ENCODE peak calls at places on chromosomes 1 and 21, in five cellular contexts. T, P, L, Y and H are unnamed samples. For H3K4me1, the result is how much of the 10 kb centered on the place peaks cover.

GRCh38 chr1:48728599-48728998 is 48.1 kb downstream of the BEND5 start:
- DNase-seq in T (no peak), P (no peak), L (no peak), Y (no peak), H (no peak)

GRCh38 chr1:186511761-186512637 is 51.1 kb upstream of the PDC start:
- DNase-seq in T (peak), P (no peak), L (no peak), Y (no peak), H (no peak)

GRCh38 chr1:12309783-12310742 is 80.2 kb downstream of the VPS13D start:
- DNase-seq in T (no peak), P (no peak), L (no peak), Y (no peak), H (peak)

GRCh38 chr1:116066868-116067563 is 44.2 kb upstream of the MAB21L3 start:
- DNase-seq in T (peak), P (no peak), L (no peak), Y (peak), H (peak)

GRCh38 chr21:45797338-45797737 is 153.8 kb downstream of the PCBP3 start:
- DNase-seq in T (no peak), P (no peak), L (no peak), Y (no peak), H (no peak)

GRCh38 chr1:86757272-86757984 is 53.1 kb downstream of the SH3GLB1 start:
- DNase-seq in T (peak), P (no peak), L (no peak), Y (peak), H (no peak)

GRCh38 chr21:45320261-45320990 is 32.7 kb upstream of the POFUT2 start:
- DNase-seq in T (no peak), P (no peak), L (no peak), Y (no peak), H (peak)

GRCh38 chr1:9849691-9850441 is 26.1 kb upstream of the CLSTN1 start:
- DNase-seq in T (no peak), P (no peak), L (no peak), Y (no peak), H (no peak)

GRCh38 chr1:151621351-151621750 is 9.5 kb downstream of the SNX27 start:
- DNase-seq in T (no peak), P (no peak), L (no peak), Y (no peak), H (peak)
- H3K4me3 ChIP-seq in T (no peak), P (no peak), L (no peak), Y (no peak), H (no peak)

GRCh38 chr21:34131586-34131985 is 58.2 kb downstream of the MRPS6 start:
- DNase-seq in T (peak), P (no peak), L (no peak), Y (no peak), H (no peak)

GRCh38 chr21:34133392-34133791 is 60.0 kb downstream of the MRPS6 start:
- DNase-seq in T (no peak), P (no peak), L (no peak), Y (no peak), H (no peak)

GRCh38 chr21:34133802-34134201 is 60.4 kb downstream of the MRPS6 start:
- DNase-seq in T (no peak), P (no peak), L (peak), Y (no peak), H (no peak)

GRCh38 chr21:34132202-34132601 is 58.8 kb downstream of the MRPS6 start:
- DNase-seq in T (no peak), P (no peak), L (no peak), Y (no peak), H (no peak)

DNA sequence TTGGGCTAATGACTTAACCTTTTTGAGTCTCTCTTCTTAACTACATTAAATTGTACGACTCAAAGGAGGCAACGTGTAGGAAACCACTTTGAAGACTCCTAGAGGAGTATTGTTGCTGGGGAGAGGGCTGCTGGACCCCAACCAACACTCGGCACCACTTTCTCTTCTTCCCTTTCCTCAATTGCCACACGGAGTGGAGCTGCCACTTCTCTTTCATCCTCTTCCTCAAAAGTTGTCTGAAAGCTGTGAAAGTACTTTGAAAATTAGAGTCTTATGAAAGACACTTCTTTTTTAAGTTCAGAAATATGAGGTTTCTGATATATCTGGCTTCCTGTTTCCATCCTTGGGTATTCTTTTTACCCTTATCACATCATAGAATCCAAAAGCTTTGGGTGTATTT is 59.5 kb downstream of the MRPS6 start:
- DNase-seq in T (no peak), P (no peak), L (no peak), Y (no peak), H (no peak)
- H3K4me1 ChIP-seq in T (under half), P (under half), L (under half), Y (under half), H (half or more)

DNA sequence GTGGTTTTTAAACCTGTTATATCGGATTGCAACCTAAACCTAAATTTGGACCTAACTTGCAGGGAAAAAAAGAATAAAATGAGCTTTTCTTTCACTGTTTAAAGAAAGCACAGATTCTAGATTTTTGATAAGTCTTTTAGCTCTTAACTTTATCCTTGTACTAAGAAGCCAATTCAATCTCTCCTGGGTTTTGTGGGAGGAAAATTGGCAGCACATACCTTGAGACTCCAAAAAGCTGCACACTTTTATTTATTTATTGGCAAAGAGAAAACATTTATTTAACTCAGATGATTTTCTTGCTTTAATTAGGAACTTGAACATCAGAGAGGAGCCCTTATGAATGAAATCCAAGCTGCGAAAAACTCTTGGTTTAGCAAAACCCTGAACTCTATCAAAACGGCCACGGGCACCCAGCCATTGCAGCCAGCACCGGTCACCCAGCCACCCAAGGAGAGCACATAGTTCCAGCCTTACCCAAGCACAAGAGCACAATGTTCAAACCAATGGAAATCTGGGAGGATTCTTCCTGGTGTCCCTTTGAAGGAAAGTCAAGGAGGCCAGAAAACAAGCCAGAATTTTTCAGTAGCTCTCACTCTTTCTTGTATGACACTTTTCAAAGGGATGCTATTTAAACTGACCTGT is 10.1 kb upstream of the CACYBP start:
- DNase-seq in T (no peak), P (no peak), L (no peak), Y (no peak), H (no peak)
- H3K4me3 ChIP-seq in T (no peak), P (no peak), L (no peak), Y (no peak), H (peak)

GRCh38 chr1:41394405-41394804 is 33.2 kb downstream of the FOXO6 start:
- DNase-seq in T (no peak), P (no peak), L (no peak), Y (no peak), H (no peak)
- H3K4me1 ChIP-seq in T (under half), P (under half), L (under half), Y (under half), H (under half)

GRCh38 chr1:201539561-201540404 is 856 bp downstream of the NAV1 start:
- DNase-seq in T (peak), P (no peak), L (peak), Y (no peak), H (no peak)

GRCh38 chr1:201542166-201543045 is 3.5 kb downstream of the NAV1 start:
- DNase-seq in T (peak), P (no peak), L (no peak), Y (no peak), H (peak)

GRCh38 chr1:201538618-201539551 is at the start of gene NAV1:
- DNase-seq in T (peak), P (no peak), L (peak), Y (no peak), H (no peak)

GRCh38 chr1:201543871-201544521 is 5.1 kb downstream of the NAV1 start:
- DNase-seq in T (peak), P (no peak), L (no peak), Y (no peak), H (no peak)

DNA sequence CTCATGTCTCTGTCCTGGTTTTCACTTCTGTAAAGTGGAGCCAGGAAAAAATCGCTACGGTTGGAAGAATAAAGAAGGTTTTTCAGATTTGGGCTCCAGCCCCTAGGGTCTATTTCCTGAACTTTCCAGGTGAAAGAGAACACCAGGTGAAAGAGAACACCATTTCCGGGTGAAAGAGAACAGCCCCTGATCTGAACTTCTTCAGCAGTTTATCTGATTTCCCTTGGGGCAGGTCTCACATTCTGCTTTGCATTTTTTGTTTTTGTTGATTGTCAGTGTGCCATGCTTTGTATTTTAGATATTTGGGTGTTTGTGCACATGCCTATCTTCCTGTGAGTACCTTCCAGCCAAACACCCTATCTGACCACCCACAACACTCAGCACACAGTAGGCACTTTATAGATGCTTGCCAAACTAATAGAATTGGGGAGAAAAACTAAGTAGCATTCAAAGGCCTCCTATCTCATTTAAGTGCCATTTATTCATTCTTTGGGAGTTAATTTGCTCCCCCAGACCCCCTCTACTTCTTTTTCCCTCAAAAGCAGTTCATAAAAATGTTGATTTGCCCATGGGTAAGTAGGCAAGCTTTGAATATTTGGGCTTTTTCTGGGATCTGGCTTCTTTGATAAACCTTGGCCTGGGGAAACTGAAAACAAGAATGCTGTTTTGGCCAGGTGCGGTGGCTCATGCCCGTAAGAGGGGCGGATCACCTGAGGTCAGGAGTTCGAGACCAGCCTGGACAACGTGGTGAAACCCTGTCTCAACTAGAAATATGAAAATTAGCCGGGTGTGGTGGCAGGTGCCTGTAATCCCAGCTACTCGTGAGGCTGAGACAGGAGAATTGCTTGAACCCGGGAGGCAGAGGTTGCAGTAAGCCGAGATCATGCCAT is 2.2 kb downstream of the NAV1 start:
- DNase-seq in T (no peak), P (no peak), L (no peak), Y (no peak), H (no peak)
- H3K4me3 ChIP-seq in T (peak), P (no peak), L (no peak), Y (no peak), H (no peak)

GRCh38 chr1:206786212-206786886 is 14.1 kb upstream of the IL10 start:
- DNase-seq in T (no peak), P (no peak), L (no peak), Y (no peak), H (no peak)
- H3K4me1 ChIP-seq in T (under half), P (under half), L (under half), Y (under half), H (under half)

DNA sequence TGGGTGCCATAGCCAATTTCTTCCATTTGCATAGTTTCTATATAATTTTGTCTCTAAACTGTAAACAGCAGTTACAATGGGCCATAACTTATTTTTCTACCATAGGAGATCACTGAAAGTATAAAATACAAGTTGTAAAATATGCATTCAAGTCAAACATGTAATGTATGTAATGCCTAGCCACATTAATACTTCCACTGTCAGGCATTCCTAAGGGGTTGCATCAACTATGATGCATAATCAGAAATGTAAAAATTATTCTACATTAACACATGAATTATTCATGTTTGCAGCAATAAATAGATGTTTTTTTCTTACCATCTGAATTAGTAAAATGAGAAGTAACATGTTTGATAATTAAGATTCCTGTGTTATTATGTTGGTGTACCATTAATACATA is 560.3 kb upstream of the ZP4 start:
- DNase-seq in T (no peak), P (no peak), L (no peak), Y (peak), H (no peak)
- H3K4me3 ChIP-seq in T (no peak), P (no peak), L (no peak), Y (no peak), H (no peak)

GRCh38 chr1:25018878-25019277 is 88.8 kb upstream of the RUNX3 start:
- DNase-seq in T (no peak), P (no peak), L (no peak), Y (no peak), H (no peak)
- H3K4me1 ChIP-seq in T (under half), P (under half), L (under half), Y (under half), H (under half)

DNA sequence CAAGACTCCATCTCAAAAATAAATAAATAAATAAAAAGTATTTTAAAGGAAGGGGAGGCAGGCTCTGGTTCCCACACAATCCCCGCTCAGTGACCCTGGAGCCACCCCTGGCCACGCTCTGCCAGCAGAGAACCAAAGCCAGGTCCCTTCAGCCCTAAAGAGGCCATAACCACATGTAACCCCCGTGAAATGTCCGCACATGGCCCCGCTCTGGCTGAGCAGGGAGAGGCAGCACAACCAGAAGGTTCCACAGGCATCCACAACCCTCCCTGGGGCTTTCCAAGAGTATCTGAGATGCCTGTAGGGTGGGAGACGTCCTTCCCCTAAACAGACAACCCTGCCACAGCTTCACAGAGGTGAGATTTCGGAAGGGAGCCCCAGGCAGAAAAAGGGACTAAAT is 1.4 kb upstream of the ARF1 start:
- DNase-seq in T (no peak), P (no peak), L (no peak), Y (no peak), H (no peak)
- H3K4me3 ChIP-seq in T (peak), P (peak), L (peak), Y (peak), H (peak)